ENCODE peak calls at places on chromosomes 5 and 9, in five cellular contexts. Y is OCI-LY7, S is AG09319, C is mesothelial cell of epicardium, N is GM06990. H is an unnamed sample.

GRCh38 chr5:98763001-98763630 is 10.3 kb upstream of the RGMB start:
- DNase-seq in C (no peak), S (no peak), N (no peak), Y (no peak), H (no peak)

GRCh38 chr9:125074976-125075375 is 68.4 kb downstream of the SCAI start:
- DNase-seq in S (no peak), C (no peak), N (no peak), Y (no peak), H (no peak)

GRCh38 chr9:133204993-133205336 is 4.1 kb downstream of the OBP2B start:
- DNase-seq in C (peak), S (no peak), Y (no peak), N (no peak), H (peak)

GRCh38 chr5:114782869-114783268 is 386.8 kb downstream of the TRIM36 start:
- DNase-seq in Y (no peak), S (no peak), C (no peak), N (no peak), H (no peak)

GRCh38 chr9:89015330-89015729 is 24.1 kb downstream of the S1PR3 start:
- DNase-seq in C (no peak), S (no peak), N (no peak), Y (no peak), H (no peak)

GRCh38 chr5:53472279-53472678 is 8.2 kb upstream of the FST start:
- DNase-seq in S (no peak), C (no peak), N (no peak), Y (no peak), H (no peak)

GRCh38 chr9:36142510-36143161 is 6.1 kb downstream of the GLIPR2 start:
- DNase-seq in S (no peak), N (no peak), Y (no peak), C (no peak), H (no peak)

GRCh38 chr5:149337746-149338145 is 7.6 kb upstream of the GRPEL2 start:
- DNase-seq in C (no peak), S (no peak), Y (no peak), N (no peak), H (no peak)

GRCh38 chr9:130607640-130608420 is 28.5 kb downstream of the FUBP3 start:
- DNase-seq in Y (no peak), N (no peak), S (peak), C (no peak), H (no peak)

GRCh38 chr9:15135167-15135792 is 171.7 kb downstream of the TTC39B start:
- DNase-seq in C (peak), S (peak), N (peak), Y (peak), H (no peak)

GRCh38 chr5:172542651-172543131 is 88.4 kb upstream of the SH3PXD2B start:
- DNase-seq in S (no peak), C (peak), Y (no peak), N (no peak), H (peak)

GRCh38 chr9:117265253-117265652 is 149.6 kb downstream of the ASTN2 start:
- DNase-seq in C (no peak), Y (no peak), N (no peak), S (no peak), H (peak)

GRCh38 chr5:43570487-43571158 is 13.7 kb upstream of the PAIP1 start:
- DNase-seq in Y (no peak), C (no peak), N (no peak), S (no peak), H (no peak)

GRCh38 chr5:59660737-59661136 is 232.8 kb downstream of the PDE4D start:
- DNase-seq in S (no peak), C (no peak), N (peak), Y (peak), H (no peak)

GRCh38 chr5:6719417-6719816 is 6.2 kb downstream of the TENT4A start:
- DNase-seq in C (no peak), S (no peak), Y (no peak), N (no peak), H (peak)

GRCh38 chr5:177601126-177601525 is 1.2 kb downstream of the B4GALT7 start:
- DNase-seq in Y (no peak), C (no peak), N (no peak), S (no peak), H (no peak)

GRCh38 chr5:3661755-3662296 is 66.2 kb downstream of the IRX1 start:
- DNase-seq in Y (no peak), N (no peak), S (no peak), C (no peak), H (peak)

GRCh38 chr9:27184556-27185351 is 75.7 kb downstream of the TEK start:
- DNase-seq in N (no peak), S (no peak), C (no peak), Y (no peak), H (no peak)

GRCh38 chr5:11890777-11891176 is 13.5 kb downstream of the CTNND2 start:
- DNase-seq in N (no peak), Y (no peak), S (no peak), C (no peak), H (no peak)

GRCh38 chr5:10161778-10162177 is 87.9 kb downstream of the ATPSCKMT start:
- DNase-seq in N (no peak), S (no peak), Y (no peak), C (no peak), H (no peak)

GRCh38 chr9:3908731-3909130 is 382.9 kb upstream of the RFX3 start:
- DNase-seq in C (no peak), Y (no peak), N (no peak), S (peak), H (no peak)

GRCh38 chr5:128036961-128037360 is 46.6 kb upstream of the SLC12A2 start:
- DNase-seq in S (no peak), Y (no peak), C (no peak), N (no peak), H (no peak)

GRCh38 chr5:149405550-149406202 is 26.6 kb upstream of the IL17B start:
- DNase-seq in C (no peak), N (no peak), Y (no peak), S (no peak), H (no peak)

GRCh38 chr5:78008356-78008967 is 232.3 kb upstream of the TBCA start:
- DNase-seq in Y (peak), N (peak), S (peak), C (no peak), H (no peak)

GRCh38 chr5:148796931-148797330 is 29.5 kb upstream of the ADRB2 start:
- DNase-seq in S (no peak), N (no peak), Y (no peak), C (no peak), H (no peak)

GRCh38 chr5:97979740-97980139 is 793.7 kb upstream of the RGMB start:
- DNase-seq in C (no peak), Y (no peak), S (no peak), N (no peak), H (no peak)

GRCh38 chr5:170262061-170262764 is 29.4 kb downstream of the C5orf58 start:
- DNase-seq in Y (no peak), C (no peak), S (no peak), N (no peak), H (no peak)

GRCh38 chr9:128160603-128160987 is 530 bp downstream of the BBLN start:
- DNase-seq in N (no peak), Y (peak), S (no peak), C (no peak), H (no peak)

GRCh38 chr9:84387821-84388220 is 47.3 kb upstream of the SLC28A3 start:
- DNase-seq in S (no peak), Y (no peak), N (no peak), C (no peak), H (no peak)

GRCh38 chr9:87883990-87884389 is 1.3 kb downstream of the SPATA31E1 start:
- DNase-seq in N (no peak), C (no peak), Y (no peak), S (no peak), H (no peak)

GRCh38 chr5:181181650-181182565 is 23.1 kb downstream of the TRIM7 start:
- DNase-seq in S (no peak), Y (peak), N (no peak), C (no peak), H (no peak)

GRCh38 chr9:71901695-71902094 is 9.3 kb downstream of the ABHD17B start:
- DNase-seq in C (no peak), S (no peak), Y (peak), N (no peak), H (no peak)
- TF ChIP-seq CTCF in C (no peak), S (no peak), Y (peak), N (no peak), H (no peak)

GRCh38 chr5:55191165-55191564 is 18.2 kb upstream of the CDC20B start:
- DNase-seq in C (no peak), S (no peak), N (no peak), Y (no peak), H (no peak)

GRCh38 chr5:55188656-55189380 is 15.8 kb upstream of the CDC20B start:
- DNase-seq in Y (no peak), S (no peak), C (no peak), N (no peak), H (no peak)

DNA sequence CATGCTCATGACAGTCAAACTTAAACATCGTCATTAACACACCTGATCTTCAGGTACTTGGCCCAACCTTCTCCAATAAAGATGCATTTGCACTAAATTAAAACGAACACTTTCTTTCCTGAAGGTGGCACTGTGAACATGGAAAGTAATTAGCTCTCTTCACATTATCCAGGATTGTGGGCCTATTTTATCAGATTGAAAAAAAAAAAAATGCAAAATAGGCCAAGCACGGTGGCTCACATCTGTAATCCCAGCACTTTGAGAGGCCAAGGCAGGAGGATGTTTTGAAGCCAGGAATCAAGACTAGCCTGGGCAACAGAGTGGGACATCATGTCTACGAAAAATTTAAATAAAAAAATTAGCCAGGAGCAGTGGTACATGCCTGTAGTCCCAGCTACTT is 14.4 kb upstream of the CDC20B start:
- DNase-seq in N (no peak), Y (peak), S (no peak), C (no peak), H (no peak)
- TF ChIP-seq CTCF in N (peak), Y (peak), S (no peak), C (no peak), H (peak)

GRCh38 chr5:159290741-159291140 is 27.7 kb downstream of the UBLCP1 start:
- DNase-seq in C (no peak), S (no peak), N (no peak), Y (no peak), H (no peak)

GRCh38 chr5:159286420-159287035 is 23.4 kb downstream of the UBLCP1 start:
- DNase-seq in N (no peak), C (no peak), S (no peak), Y (peak), H (no peak)
- TF ChIP-seq CTCF in N (peak), C (no peak), S (peak), Y (peak), H (peak)

DNA sequence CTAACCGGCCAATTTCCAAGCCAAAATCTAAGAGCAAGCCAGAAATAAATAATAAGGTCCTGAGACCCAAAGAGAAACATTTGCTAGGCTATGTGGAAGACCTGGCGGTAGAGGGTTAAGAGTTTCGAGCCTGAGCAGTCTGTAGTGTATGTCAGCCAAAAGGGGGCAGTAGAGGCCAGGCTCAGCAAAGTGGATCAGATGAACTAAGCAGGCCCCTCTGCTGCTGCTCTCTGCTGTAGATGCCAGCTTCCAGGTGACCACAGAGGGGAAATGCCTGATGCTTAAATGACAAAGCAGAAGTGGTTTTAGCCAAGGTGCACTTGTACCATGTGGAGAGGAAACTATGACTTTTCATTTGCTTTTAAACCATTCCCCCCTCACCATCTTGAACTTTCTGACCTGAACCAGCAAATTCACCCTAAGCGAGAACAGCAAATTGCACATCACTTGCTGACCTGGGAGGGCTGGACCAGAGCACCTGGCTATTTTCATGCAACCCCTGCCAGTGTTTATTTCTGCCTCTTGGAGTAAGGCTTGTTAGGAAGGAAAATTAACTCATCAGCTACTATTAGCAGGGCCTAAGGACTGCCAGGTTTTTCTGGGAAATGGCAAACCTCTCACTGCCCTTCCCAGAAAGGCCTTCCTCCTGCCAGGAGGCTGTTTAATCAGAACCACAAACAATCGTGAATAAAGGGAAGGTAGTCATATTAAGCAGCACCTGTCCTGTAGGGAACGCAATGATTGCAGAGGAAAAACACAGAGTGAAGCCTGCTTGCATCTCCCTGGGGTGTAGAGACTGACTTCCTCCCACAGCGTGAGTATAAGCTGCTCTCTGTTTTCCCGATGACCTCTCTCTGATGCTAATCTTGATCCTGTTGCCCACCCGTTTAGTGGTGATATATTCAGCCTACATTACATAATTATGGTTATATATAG is 818.2 kb downstream of the TLR4 start:
- DNase-seq in S (peak), N (peak), C (peak), Y (peak), H (no peak)
- TF ChIP-seq CTCF in S (peak), N (peak), C (peak), Y (peak), H (peak)

DNA sequence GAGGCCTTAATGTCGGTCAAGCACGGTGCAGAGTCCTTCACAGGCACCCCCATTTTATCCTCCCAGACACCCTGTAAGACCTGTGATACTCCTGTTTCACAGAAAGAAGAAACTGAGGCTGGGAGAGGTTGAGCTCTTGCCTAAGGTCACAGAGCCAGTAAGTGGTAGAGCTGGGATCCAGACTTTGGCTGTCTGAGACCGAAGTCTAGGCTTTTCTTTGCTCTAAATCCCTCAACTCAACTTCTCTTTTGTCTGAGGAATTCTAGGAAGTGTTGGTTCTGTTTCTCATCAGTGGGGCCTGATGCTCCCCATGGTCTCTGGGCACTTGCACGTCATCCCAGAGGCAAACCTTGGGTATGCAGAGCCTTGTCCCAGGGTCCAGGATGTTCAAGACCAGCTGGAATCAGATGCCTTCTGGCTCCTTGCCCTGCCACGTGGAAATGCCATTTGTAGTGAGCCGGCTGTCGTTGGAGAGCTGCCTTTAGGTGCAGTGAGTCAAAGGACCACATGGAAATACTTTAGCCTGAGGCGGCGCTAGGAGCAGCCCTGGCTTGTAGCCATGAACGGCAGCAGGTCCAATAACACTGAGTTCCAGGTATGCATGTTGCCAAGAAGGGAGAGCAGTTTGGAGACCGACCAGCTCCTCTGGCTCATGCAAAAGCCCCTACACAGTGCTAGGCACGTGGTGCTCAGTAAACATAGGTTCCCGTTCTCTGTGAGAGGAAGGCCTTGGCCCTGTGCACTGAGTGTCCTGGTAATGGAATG is 9.2 kb downstream of the DCANP1 start:
- DNase-seq in S (peak), Y (no peak), C (no peak), N (no peak), H (peak)
- TF ChIP-seq CTCF in S (no peak), Y (no peak), C (no peak), N (no peak), H (no peak)

GRCh38 chr9:80157128-80157527 is 585.4 kb downstream of the TLE4 start:
- DNase-seq in C (no peak), Y (no peak), N (no peak), S (no peak), H (no peak)
- TF ChIP-seq CTCF in C (no peak), Y (no peak), N (no peak), S (no peak), H (no peak)

GRCh38 chr5:66239034-66239433 is 94.9 kb downstream of the SREK1 start:
- DNase-seq in C (no peak), S (no peak), Y (no peak), N (no peak), H (no peak)
- TF ChIP-seq CTCF in C (no peak), S (no peak), Y (peak), N (no peak), H (peak)

GRCh38 chr9:13728917-13729811 is 449.7 kb upstream of the MPDZ start:
- DNase-seq in N (no peak), C (no peak), S (no peak), Y (no peak), H (no peak)
- TF ChIP-seq CTCF in N (no peak), C (no peak), S (no peak), Y (no peak), H (no peak)